ENCODE peak calls at places on chromosomes 4 and X, in seven cellular contexts. One of them, this sample, is unnamed.

GRCh38 chr4:106329027-106329618 is 12.8 kb downstream of the AIMP1 start:
- DNase-seq in CD4-positive, alpha-beta T cell: no peak
- DNase-seq in IMR-90: peak; percentile 53
- DNase-seq in psoas muscle: no peak
- DNase-seq in neuronal stem cell: no peak
- DNase-seq in GM23338: peak; percentile 66
- DNase-seq in lower lobe of right lung: no peak
- DNase-seq in this sample: no peak

GRCh38 chr4:82773049-82773448 is 25.5 kb downstream of the SCD5 start:
- DNase-seq in CD4-positive, alpha-beta T cell: no peak
- DNase-seq in IMR-90: no peak
- DNase-seq in psoas muscle: no peak
- DNase-seq in neuronal stem cell: no peak
- DNase-seq in GM23338: no peak
- DNase-seq in lower lobe of right lung: no peak
- DNase-seq in this sample: no peak

GRCh38 chr4:73156394-73156793 is 86.9 kb upstream of the COX18 start:
- DNase-seq in CD4-positive, alpha-beta T cell: no peak
- DNase-seq in IMR-90: no peak
- DNase-seq in psoas muscle: no peak
- DNase-seq in neuronal stem cell: no peak
- DNase-seq in GM23338: no peak
- DNase-seq in lower lobe of right lung: no peak
- DNase-seq in this sample: no peak

GRCh38 chr4:17958185-17958584 is 63.4 kb downstream of the LCORL start:
- DNase-seq in CD4-positive, alpha-beta T cell: no peak
- DNase-seq in IMR-90: peak; percentile 55
- DNase-seq in psoas muscle: no peak
- DNase-seq in neuronal stem cell: no peak
- DNase-seq in GM23338: no peak
- DNase-seq in lower lobe of right lung: no peak
- DNase-seq in this sample: no peak

GRCh38 chr4:54281060-54281781 is 52.1 kb downstream of the PDGFRA start:
- DNase-seq in CD4-positive, alpha-beta T cell: no peak
- DNase-seq in IMR-90: peak; percentile 93
- DNase-seq in psoas muscle: peak; percentile 80
- DNase-seq in neuronal stem cell: no peak
- DNase-seq in GM23338: peak; percentile 11
- DNase-seq in lower lobe of right lung: peak; percentile 63
- DNase-seq in this sample: peak; percentile 71

GRCh38 chr4:128811571-128812359 is 2.3 kb downstream of the JADE1 start:
- DNase-seq in CD4-positive, alpha-beta T cell: peak; percentile 67
- DNase-seq in IMR-90: peak; percentile 90
- DNase-seq in psoas muscle: peak; percentile 95
- DNase-seq in neuronal stem cell: peak; percentile 89
- DNase-seq in GM23338: peak; percentile 91
- DNase-seq in lower lobe of right lung: peak; percentile 92
- DNase-seq in this sample: peak; percentile 85

GRCh38 chr4:109658871-109659410 is 44.3 kb downstream of the CASP6 start:
- DNase-seq in CD4-positive, alpha-beta T cell: no peak
- DNase-seq in IMR-90: peak; percentile 6
- DNase-seq in psoas muscle: no peak
- DNase-seq in neuronal stem cell: no peak
- DNase-seq in GM23338: peak; percentile 33
- DNase-seq in lower lobe of right lung: no peak
- DNase-seq in this sample: no peak

GRCh38 chr4:22504931-22505330 is 10.9 kb downstream of the ADGRA3 start:
- DNase-seq in CD4-positive, alpha-beta T cell: no peak
- DNase-seq in IMR-90: peak; percentile 22
- DNase-seq in psoas muscle: no peak
- DNase-seq in neuronal stem cell: no peak
- DNase-seq in GM23338: no peak
- DNase-seq in lower lobe of right lung: no peak
- DNase-seq in this sample: no peak

GRCh38 chrX:41781500-41781899 is 57.5 kb downstream of the GPR82 start:
- DNase-seq in CD4-positive, alpha-beta T cell: no peak
- DNase-seq in IMR-90: peak; percentile 56
- DNase-seq in psoas muscle: no peak
- DNase-seq in neuronal stem cell: no peak
- DNase-seq in GM23338: peak; percentile 62
- DNase-seq in lower lobe of right lung: no peak
- DNase-seq in this sample: no peak

GRCh38 chr4:89288430-89288829 is 19.2 kb downstream of the GPRIN3 start:
- DNase-seq in CD4-positive, alpha-beta T cell: no peak
- DNase-seq in IMR-90: no peak
- DNase-seq in psoas muscle: no peak
- DNase-seq in neuronal stem cell: no peak
- DNase-seq in GM23338: no peak
- DNase-seq in lower lobe of right lung: no peak
- DNase-seq in this sample: no peak

GRCh38 chr4:2535386-2536192 is 858 bp upstream of the FAM193A start:
- DNase-seq in CD4-positive, alpha-beta T cell: peak; percentile 16
- DNase-seq in IMR-90: peak; percentile 5
- DNase-seq in psoas muscle: peak; percentile 50
- DNase-seq in neuronal stem cell: peak; percentile 57
- DNase-seq in GM23338: peak; percentile 75
- DNase-seq in lower lobe of right lung: peak; percentile 69
- DNase-seq in this sample: no peak

GRCh38 chr4:56651071-56651384 is 30.1 kb downstream of the HOPX start:
- DNase-seq in CD4-positive, alpha-beta T cell: no peak
- DNase-seq in IMR-90: no peak
- DNase-seq in psoas muscle: no peak
- DNase-seq in neuronal stem cell: no peak
- DNase-seq in GM23338: no peak
- DNase-seq in lower lobe of right lung: no peak
- DNase-seq in this sample: no peak

GRCh38 chr4:56654238-56654632 is 26.9 kb downstream of the HOPX start:
- DNase-seq in CD4-positive, alpha-beta T cell: no peak
- DNase-seq in IMR-90: no peak
- DNase-seq in psoas muscle: no peak
- DNase-seq in neuronal stem cell: no peak
- DNase-seq in GM23338: no peak
- DNase-seq in lower lobe of right lung: no peak
- DNase-seq in this sample: no peak

GRCh38 chr4:56655209-56655626 is 25.9 kb downstream of the HOPX start:
- DNase-seq in CD4-positive, alpha-beta T cell: peak; percentile 13
- DNase-seq in IMR-90: peak; percentile 12
- DNase-seq in psoas muscle: peak; percentile 54
- DNase-seq in neuronal stem cell: no peak
- DNase-seq in GM23338: peak; percentile 76
- DNase-seq in lower lobe of right lung: no peak
- DNase-seq in this sample: peak; percentile 56

GRCh38 chr4:56655627-56656345 is 25.3 kb downstream of the HOPX start:
- DNase-seq in CD4-positive, alpha-beta T cell: peak; percentile 17
- DNase-seq in IMR-90: no peak
- DNase-seq in psoas muscle: peak; percentile 26
- DNase-seq in neuronal stem cell: no peak
- DNase-seq in GM23338: peak; percentile 33
- DNase-seq in lower lobe of right lung: no peak
- DNase-seq in this sample: peak; percentile 51

GRCh38 chr4:56653461-56654237 is 27.4 kb downstream of the HOPX start:
- DNase-seq in CD4-positive, alpha-beta T cell: peak; percentile 21
- DNase-seq in IMR-90: no peak
- DNase-seq in psoas muscle: no peak
- DNase-seq in neuronal stem cell: no peak
- DNase-seq in GM23338: peak; percentile 9
- DNase-seq in lower lobe of right lung: no peak
- DNase-seq in this sample: no peak
- H3K27ac ChIP-seq in CD4-positive, alpha-beta T cell: no peak overlapping the region
- H3K27ac ChIP-seq in IMR-90: no peak overlapping the region
- H3K27ac ChIP-seq in psoas muscle: peak overlapping the region; percentile 77
- H3K27ac ChIP-seq in neuronal stem cell: no peak overlapping the region
- H3K27ac ChIP-seq in GM23338: no peak overlapping the region
- H3K27ac ChIP-seq in lower lobe of right lung: no peak overlapping the region
- H3K27ac ChIP-seq in this sample: no peak overlapping the region

GRCh38 chrX:38666909-38667308 is 105.6 kb downstream of the TSPAN7 start:
- DNase-seq in CD4-positive, alpha-beta T cell: no peak
- DNase-seq in IMR-90: no peak
- DNase-seq in psoas muscle: no peak
- DNase-seq in neuronal stem cell: no peak
- DNase-seq in GM23338: no peak
- DNase-seq in lower lobe of right lung: no peak
- DNase-seq in this sample: no peak

GRCh38 chrX:38661561-38661960 is 100.2 kb downstream of the TSPAN7 start:
- DNase-seq in CD4-positive, alpha-beta T cell: no peak
- DNase-seq in IMR-90: no peak
- DNase-seq in psoas muscle: no peak
- DNase-seq in neuronal stem cell: no peak
- DNase-seq in GM23338: no peak
- DNase-seq in lower lobe of right lung: no peak
- DNase-seq in this sample: no peak

GRCh38 chrX:38664285-38664684 is 102.9 kb downstream of the TSPAN7 start:
- DNase-seq in CD4-positive, alpha-beta T cell: no peak
- DNase-seq in IMR-90: peak; percentile 43
- DNase-seq in psoas muscle: no peak
- DNase-seq in neuronal stem cell: peak; percentile 9
- DNase-seq in GM23338: peak; percentile 49
- DNase-seq in lower lobe of right lung: no peak
- DNase-seq in this sample: no peak

GRCh38 chrX:38660395-38661179 is 99.2 kb downstream of the TSPAN7 start:
- DNase-seq in CD4-positive, alpha-beta T cell: no peak
- DNase-seq in IMR-90: no peak
- DNase-seq in psoas muscle: no peak
- DNase-seq in neuronal stem cell: no peak
- DNase-seq in GM23338: no peak
- DNase-seq in lower lobe of right lung: no peak
- DNase-seq in this sample: no peak

DNA sequence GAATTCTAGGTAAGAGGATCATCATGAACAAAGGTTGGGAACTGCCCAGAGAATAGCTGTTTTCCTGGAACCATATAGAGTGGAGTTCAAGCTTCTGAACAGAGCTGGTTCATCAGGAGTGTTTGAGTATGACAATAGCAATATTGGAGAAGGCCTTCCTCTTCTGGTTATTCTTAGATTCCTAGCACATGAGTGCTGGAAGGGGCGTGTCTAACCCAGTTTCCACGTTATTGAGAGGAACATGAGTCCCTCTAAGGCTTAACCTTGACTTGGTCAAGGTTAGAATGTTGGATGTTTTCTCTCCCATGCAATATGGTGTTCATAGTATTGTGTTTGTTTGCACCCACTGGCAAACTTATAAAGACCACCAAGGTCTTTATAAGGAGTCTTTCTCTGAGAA is 101.3 kb downstream of the TSPAN7 start:
- DNase-seq in CD4-positive, alpha-beta T cell: no peak
- DNase-seq in IMR-90: no peak
- DNase-seq in psoas muscle: no peak
- DNase-seq in neuronal stem cell: no peak
- DNase-seq in GM23338: no peak
- DNase-seq in lower lobe of right lung: no peak
- DNase-seq in this sample: no peak
- H3K27ac ChIP-seq in CD4-positive, alpha-beta T cell: no peak overlapping the region
- H3K27ac ChIP-seq in IMR-90: no peak overlapping the region
- H3K27ac ChIP-seq in psoas muscle: peak overlapping the region; percentile 19
- H3K27ac ChIP-seq in neuronal stem cell: no peak overlapping the region
- H3K27ac ChIP-seq in GM23338: no peak overlapping the region
- H3K27ac ChIP-seq in lower lobe of right lung: no peak overlapping the region
- H3K27ac ChIP-seq in this sample: no peak overlapping the region

DNA sequence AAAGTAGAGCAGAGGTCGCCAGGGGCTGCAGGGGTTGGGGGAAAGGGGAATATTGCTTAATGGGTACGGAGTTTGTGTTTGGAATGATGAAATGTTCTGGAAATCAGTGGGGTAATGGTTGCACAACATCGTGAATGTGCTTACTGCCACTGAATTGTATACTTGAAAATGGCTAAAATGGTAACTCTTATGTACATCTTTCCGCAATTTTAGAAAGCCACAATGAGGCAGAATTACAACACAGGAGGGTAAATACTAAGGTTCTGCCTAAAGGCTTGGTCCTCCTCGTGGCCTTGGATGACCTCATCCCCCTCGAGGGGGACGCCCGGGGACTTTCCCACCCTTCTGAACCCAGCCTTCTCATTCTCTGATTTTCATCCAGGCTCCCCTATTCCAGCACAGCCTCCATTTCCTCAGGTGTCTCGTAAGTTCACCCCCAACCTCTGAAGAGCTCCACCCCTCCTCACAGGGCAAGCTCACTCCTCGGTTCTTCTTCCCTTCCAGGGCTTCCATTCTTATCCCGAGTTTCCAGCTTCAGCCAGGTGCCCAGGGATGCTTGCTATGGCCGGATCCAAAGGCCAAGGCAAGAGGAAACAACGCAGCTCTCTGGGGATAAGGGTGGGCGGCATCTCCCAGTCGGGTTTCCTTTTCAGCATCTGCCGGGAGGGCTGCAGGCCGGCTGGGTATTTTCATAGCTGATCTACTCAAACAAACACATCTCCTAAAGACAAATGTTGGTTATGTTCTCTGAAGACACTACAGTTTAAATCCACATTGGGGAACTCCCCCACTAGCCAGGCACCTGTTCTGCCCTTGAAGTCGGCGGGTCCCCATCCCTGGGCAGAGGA is 71.3 kb upstream of the ACSL1 start:
- DNase-seq in CD4-positive, alpha-beta T cell: no peak
- DNase-seq in IMR-90: no peak
- DNase-seq in psoas muscle: no peak
- DNase-seq in neuronal stem cell: no peak
- DNase-seq in GM23338: no peak
- DNase-seq in lower lobe of right lung: peak; percentile 67
- DNase-seq in this sample: no peak
- H3K27ac ChIP-seq in CD4-positive, alpha-beta T cell: no peak overlapping the region
- H3K27ac ChIP-seq in IMR-90: no peak overlapping the region
- H3K27ac ChIP-seq in psoas muscle: no peak overlapping the region
- H3K27ac ChIP-seq in neuronal stem cell: no peak overlapping the region
- H3K27ac ChIP-seq in GM23338: no peak overlapping the region
- H3K27ac ChIP-seq in lower lobe of right lung: peak overlapping the region; percentile 1
- H3K27ac ChIP-seq in this sample: no peak overlapping the region

GRCh38 chr4:159389756-159390155 is 286.9 kb downstream of the RAPGEF2 start:
- DNase-seq in CD4-positive, alpha-beta T cell: no peak
- DNase-seq in IMR-90: no peak
- DNase-seq in psoas muscle: no peak
- DNase-seq in neuronal stem cell: no peak
- DNase-seq in GM23338: no peak
- DNase-seq in lower lobe of right lung: no peak
- DNase-seq in this sample: no peak
- H3K27ac ChIP-seq in CD4-positive, alpha-beta T cell: no peak overlapping the region
- H3K27ac ChIP-seq in IMR-90: no peak overlapping the region
- H3K27ac ChIP-seq in psoas muscle: no peak overlapping the region
- H3K27ac ChIP-seq in neuronal stem cell: no peak overlapping the region
- H3K27ac ChIP-seq in GM23338: no peak overlapping the region
- H3K27ac ChIP-seq in lower lobe of right lung: no peak overlapping the region
- H3K27ac ChIP-seq in this sample: peak overlapping the region; percentile 95

DNA sequence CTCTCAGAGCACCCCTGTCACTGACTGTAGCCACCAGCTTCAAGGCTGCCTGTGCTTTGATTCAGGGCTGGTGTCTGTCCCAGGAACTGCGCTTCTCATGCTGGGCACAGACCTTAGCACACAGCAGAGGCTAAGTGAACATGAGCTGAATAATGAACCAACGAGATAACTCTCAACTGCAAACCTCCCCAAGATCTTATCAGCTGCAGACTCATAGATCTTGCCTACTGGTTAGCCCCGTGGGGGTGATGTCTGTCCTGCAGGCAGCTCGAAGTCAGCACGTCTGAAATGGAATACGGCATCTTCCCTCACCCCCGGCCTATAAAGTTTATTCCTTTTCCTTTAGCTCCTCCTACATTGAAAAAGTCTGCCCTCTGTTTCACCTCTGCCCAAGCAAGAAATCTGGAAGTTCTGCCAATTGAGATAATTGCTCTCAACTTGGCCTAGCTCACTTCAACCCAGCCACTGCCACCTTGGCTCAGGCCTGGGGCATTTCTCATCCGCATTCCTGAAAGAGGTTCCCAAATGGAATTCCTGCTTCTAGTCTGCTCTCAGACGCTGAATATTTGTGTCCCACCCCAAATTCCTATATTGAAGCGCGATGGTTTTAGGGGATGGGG is 73.7 kb downstream of the GATB start:
- DNase-seq in CD4-positive, alpha-beta T cell: no peak
- DNase-seq in IMR-90: no peak
- DNase-seq in psoas muscle: no peak
- DNase-seq in neuronal stem cell: no peak
- DNase-seq in GM23338: peak; percentile 21
- DNase-seq in lower lobe of right lung: no peak
- DNase-seq in this sample: no peak
- H3K27ac ChIP-seq in CD4-positive, alpha-beta T cell: no peak overlapping the region
- H3K27ac ChIP-seq in IMR-90: no peak overlapping the region
- H3K27ac ChIP-seq in psoas muscle: no peak overlapping the region
- H3K27ac ChIP-seq in neuronal stem cell: no peak overlapping the region
- H3K27ac ChIP-seq in GM23338: no peak overlapping the region
- H3K27ac ChIP-seq in lower lobe of right lung: no peak overlapping the region
- H3K27ac ChIP-seq in this sample: no peak overlapping the region

This sample was measured in RWPE2.